ENCODE peak calls at places on chromosomes 3 and 15, in eight cellular contexts. P is heart left ventricle, C is choroid plexus epithelial cell, D is fibroblast of the aortic adventitia, J is SK-N-SH, U is heart right ventricle, E is coronary artery, F is astrocyte of the spinal cord. N is an unnamed sample.
A peak's percentile ranks its signal among the peaks of the same experiment; 100 is the strongest.

GRCh38 chr3:57354768-57355167 is 62.3 kb upstream of the ASB14 start:
- DNase-seq in P (no peak), C (no peak), D (no peak), J (no peak), U (no peak), E (no peak), F (no peak), N (no peak)

GRCh38 chr3:98778383-98778782 is 15.2 kb downstream of the ST3GAL6 start:
- DNase-seq in P (no peak), C (peak; percentile 82), D (no peak), J (no peak), U (no peak), E (no peak), F (peak; percentile 75), N (no peak)

GRCh38 chr15:101000271-101000681 is 81.1 kb downstream of the LRRK1 start:
- DNase-seq in P (no peak), C (no peak), D (peak; percentile 53), J (no peak), U (no peak), E (peak; percentile 24), F (peak; percentile 23), N (no peak)

GRCh38 chr15:80199366-80199765 is 46.6 kb downstream of the FAH start:
- DNase-seq in P (no peak), C (no peak), D (no peak), J (no peak), U (no peak), E (peak; percentile 29), F (no peak), N (no peak)

GRCh38 chr3:182710557-182711157 is 82.6 kb upstream of the ATP11B start:
- DNase-seq in P (no peak), C (peak; percentile 49), D (peak; percentile 39), J (peak; percentile 35), U (no peak), E (no peak), F (peak; percentile 23), N (no peak)

GRCh38 chr3:10758304-10759037 is 57.6 kb upstream of the SLC6A11 start:
- DNase-seq in P (no peak), C (peak; percentile 88), D (peak; percentile 76), J (peak; percentile 86), U (peak; percentile 42), E (no peak), F (peak; percentile 57), N (peak; percentile 43)

GRCh38 chr3:141795311-141795710 is 32.1 kb downstream of the GRK7 start:
- DNase-seq in P (no peak), C (no peak), D (no peak), J (no peak), U (no peak), E (no peak), F (no peak), N (no peak)

GRCh38 chr15:38690737-38691332 is 126.2 kb upstream of the RASGRP1 start:
- DNase-seq in P (no peak), C (peak; percentile 86), D (peak; percentile 80), J (peak; percentile 32), U (peak; percentile 21), E (no peak), F (peak; percentile 72), N (peak; percentile 63)

GRCh38 chr15:63719281-63719680 is 114.5 kb downstream of the HERC1 start:
- DNase-seq in P (no peak), C (no peak), D (no peak), J (no peak), U (no peak), E (no peak), F (no peak), N (no peak)

GRCh38 chr3:152355744-152356665 is 87.3 kb downstream of the MBNL1 start:
- DNase-seq in P (no peak), C (no peak), D (peak; percentile 30), J (no peak), U (no peak), E (no peak), F (no peak), N (no peak)

GRCh38 chr3:144491333-144491732 is 519.7 kb downstream of the DIPK2A start:
- DNase-seq in P (no peak), C (no peak), D (no peak), J (no peak), U (no peak), E (no peak), F (no peak), N (no peak)

GRCh38 chr3:29338981-29339833 is 58.3 kb downstream of the RBMS3 start:
- DNase-seq in P (no peak), C (peak; percentile 42), D (peak; percentile 53), J (no peak), U (no peak), E (no peak), F (no peak), N (no peak)

GRCh38 chr3:49399467-49399866 is 12.3 kb downstream of the RHOA start:
- DNase-seq in P (no peak), C (peak; percentile 34), D (no peak), J (no peak), U (no peak), E (no peak), F (peak; percentile 32), N (no peak)

GRCh38 chr3:52005571-52005986 is 9.9 kb upstream of the RPL29 start:
- DNase-seq in P (no peak), C (peak; percentile 41), D (peak; percentile 51), J (peak; percentile 71), U (no peak), E (no peak), F (peak; percentile 47), N (no peak)

GRCh38 chr3:45088543-45088942 is 57.6 kb downstream of the CDCP1 start:
- DNase-seq in P (no peak), C (no peak), D (no peak), J (no peak), U (no peak), E (no peak), F (no peak), N (no peak)

GRCh38 chr3:72797773-72798543 is 50.3 kb downstream of the SHQ1 start:
- DNase-seq in P (peak; percentile 70), C (peak; percentile 33), D (peak; percentile 20), J (peak; percentile 70), U (peak; percentile 62), E (no peak), F (peak; percentile 45), N (no peak)

GRCh38 chr3:57298041-57298440 is 5.6 kb upstream of the ASB14 start:
- DNase-seq in P (no peak), C (peak; percentile 27), D (peak; percentile 16), J (no peak), U (no peak), E (no peak), F (peak; percentile 28), N (no peak)

GRCh38 chr15:89836255-89837133 is 21.8 kb upstream of the ANPEP start:
- DNase-seq in P (no peak), C (peak; percentile 96), D (peak; percentile 96), J (no peak), U (no peak), E (no peak), F (peak; percentile 94), N (no peak)

GRCh38 chr15:67685008-67685599 is 140.2 kb upstream of the SKOR1 start:
- DNase-seq in P (no peak), C (peak; percentile 58), D (peak; percentile 47), J (peak; percentile 4), U (no peak), E (no peak), F (peak; percentile 28), N (no peak)

GRCh38 chr3:46549989-46550388 is 16.1 kb downstream of the LRRC2 start:
- DNase-seq in P (no peak), C (no peak), D (no peak), J (no peak), U (no peak), E (no peak), F (no peak), N (no peak)

GRCh38 chr15:78308422-78309021 is 9.1 kb upstream of the SKIC8 start:
- DNase-seq in P (peak; percentile 83), C (peak; percentile 80), D (peak; percentile 70), J (peak; percentile 89), U (peak; percentile 59), E (no peak), F (peak; percentile 63), N (peak; percentile 83)

GRCh38 chr3:43690400-43691119 is at the start of gene ABHD5:
- DNase-seq in P (peak; percentile 96), C (peak; percentile 97), D (peak; percentile 94), J (peak; percentile 97), U (peak; percentile 94), E (peak; percentile 89), F (peak; percentile 97), N (peak; percentile 87)
- TF ChIP-seq CTCF in P (no peak), C (peak; percentile 36), D (peak; percentile 33), J (peak; percentile 36), U (peak; percentile 44), E (no peak), F (peak; percentile 20), N (peak; percentile 56)

DNA sequence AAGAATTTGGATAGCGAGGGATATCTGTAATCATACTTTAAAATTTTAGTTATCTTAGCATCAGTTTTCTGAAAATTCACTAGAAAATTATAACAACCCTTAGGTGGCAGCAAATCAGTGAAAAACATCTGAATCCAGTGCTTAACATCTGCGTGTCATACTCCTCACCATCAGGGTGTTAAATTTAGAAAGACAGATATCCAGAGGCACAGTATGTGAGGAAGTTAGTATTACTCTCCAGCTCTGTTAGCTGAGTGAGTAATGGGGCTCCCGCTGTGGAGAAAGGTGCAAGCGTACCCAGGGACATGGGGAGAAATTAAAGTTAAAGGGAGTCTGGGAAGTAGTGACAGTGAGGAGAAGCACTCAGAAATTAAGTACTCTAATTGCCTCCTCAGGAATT is 50.9 kb downstream of the CEP63 start:
- DNase-seq in P (no peak), C (peak; percentile 30), D (no peak), J (no peak), U (no peak), E (no peak), F (no peak), N (no peak)
- TF ChIP-seq CTCF in P (no peak), C (peak; percentile 20), D (no peak), J (no peak), U (peak; percentile 11), E (no peak), F (no peak), N (no peak)

GRCh38 chr3:138263104-138263503 is 66.5 kb downstream of the NME9 start:
- DNase-seq in P (no peak), C (peak; percentile 23), D (no peak), J (no peak), U (no peak), E (no peak), F (no peak), N (no peak)
- TF ChIP-seq CTCF in P (no peak), C (peak; percentile 29), D (no peak), J (no peak), U (peak; percentile 18), E (no peak), F (no peak), N (no peak)

GRCh38 chr3:126847061-126847460 is 135.9 kb upstream of the PLXNA1 start:
- DNase-seq in P (no peak), C (no peak), D (no peak), J (no peak), U (no peak), E (peak; percentile 40), F (no peak), N (no peak)

GRCh38 chr3:126848991-126849390 is 133.9 kb upstream of the PLXNA1 start:
- DNase-seq in P (no peak), C (no peak), D (no peak), J (no peak), U (no peak), E (peak; percentile 31), F (no peak), N (no peak)

GRCh38 chr3:126849768-126850167 is 133.1 kb upstream of the PLXNA1 start:
- DNase-seq in P (no peak), C (no peak), D (no peak), J (no peak), U (no peak), E (no peak), F (no peak), N (no peak)

GRCh38 chr3:126845910-126846309 is 137.0 kb upstream of the PLXNA1 start:
- DNase-seq in P (no peak), C (no peak), D (no peak), J (no peak), U (no peak), E (no peak), F (no peak), N (no peak)

GRCh38 chr3:126846316-126846715 is 136.6 kb upstream of the PLXNA1 start:
- DNase-seq in P (no peak), C (peak; percentile 28), D (peak; percentile 84), J (no peak), U (no peak), E (no peak), F (no peak), N (no peak)
- TF ChIP-seq CTCF in P (no peak), C (no peak), D (no peak), J (no peak), U (no peak), E (no peak), F (no peak), N (no peak)

N was measured in progenitor cell of endocrine pancreas.